ENCODE peak calls at places on chromosomes 16 and 17, in nine cellular contexts. One of them, this sample, is unnamed.

GRCh38 chr17:41013606-41014005 is 4.7 kb upstream of the KRTAP3-1 start:
- DNase-seq in neural progenitor cell: no peak
- DNase-seq in colonic mucosa: no peak
- DNase-seq in endothelial cell: no peak
- DNase-seq in IMR-90: peak
- DNase-seq in H9: no peak
- DNase-seq in A549: no peak
- DNase-seq in CD8-positive, alpha-beta T cell: no peak
- DNase-seq in HCT116: no peak
- DNase-seq in this sample: no peak

GRCh38 chr17:20852541-20853370 is 190.1 kb downstream of the USP22 start:
- DNase-seq in neural progenitor cell: peak
- DNase-seq in colonic mucosa: no peak
- DNase-seq in endothelial cell: peak
- DNase-seq in IMR-90: no peak
- DNase-seq in H9: peak
- DNase-seq in A549: no peak
- DNase-seq in CD8-positive, alpha-beta T cell: no peak
- DNase-seq in HCT116: no peak
- DNase-seq in this sample: no peak

GRCh38 chr17:77346765-77347164 is 206.0 kb downstream of the SEC14L1 start:
- DNase-seq in neural progenitor cell: no peak
- DNase-seq in colonic mucosa: peak
- DNase-seq in endothelial cell: no peak
- DNase-seq in IMR-90: no peak
- DNase-seq in H9: no peak
- DNase-seq in A549: no peak
- DNase-seq in CD8-positive, alpha-beta T cell: no peak
- DNase-seq in HCT116: no peak
- DNase-seq in this sample: no peak

GRCh38 chr16:86667035-86667434 is 88.7 kb downstream of the FOXL1 start:
- DNase-seq in neural progenitor cell: no peak
- DNase-seq in colonic mucosa: no peak
- DNase-seq in endothelial cell: no peak
- DNase-seq in IMR-90: no peak
- DNase-seq in H9: no peak
- DNase-seq in A549: no peak
- DNase-seq in CD8-positive, alpha-beta T cell: no peak
- DNase-seq in HCT116: no peak
- DNase-seq in this sample: no peak

GRCh38 chr17:4720787-4721186 is 10.4 kb downstream of the ARRB2 start:
- DNase-seq in neural progenitor cell: no peak
- DNase-seq in colonic mucosa: no peak
- DNase-seq in endothelial cell: no peak
- DNase-seq in IMR-90: no peak
- DNase-seq in H9: no peak
- DNase-seq in A549: no peak
- DNase-seq in CD8-positive, alpha-beta T cell: no peak
- DNase-seq in HCT116: no peak
- DNase-seq in this sample: no peak

GRCh38 chr16:31141489-31142108 is 6.1 kb upstream of the PRSS8 start:
- DNase-seq in neural progenitor cell: no peak
- DNase-seq in colonic mucosa: peak
- DNase-seq in endothelial cell: no peak
- DNase-seq in IMR-90: peak
- DNase-seq in H9: peak
- DNase-seq in A549: no peak
- DNase-seq in CD8-positive, alpha-beta T cell: no peak
- DNase-seq in HCT116: no peak
- DNase-seq in this sample: no peak

GRCh38 chr16:86566966-86567700 is 504 bp downstream of the FOXC2 start:
- DNase-seq in neural progenitor cell: peak
- DNase-seq in colonic mucosa: no peak
- DNase-seq in endothelial cell: peak
- DNase-seq in IMR-90: peak
- DNase-seq in H9: peak
- DNase-seq in A549: no peak
- DNase-seq in CD8-positive, alpha-beta T cell: no peak
- DNase-seq in HCT116: no peak
- DNase-seq in this sample: no peak

GRCh38 chr17:8861482-8862181 is 5.8 kb downstream of the PIK3R6 start:
- DNase-seq in neural progenitor cell: no peak
- DNase-seq in colonic mucosa: no peak
- DNase-seq in endothelial cell: no peak
- DNase-seq in IMR-90: no peak
- DNase-seq in H9: peak
- DNase-seq in A549: no peak
- DNase-seq in CD8-positive, alpha-beta T cell: no peak
- DNase-seq in HCT116: no peak
- DNase-seq in this sample: no peak

GRCh38 chr17:37737081-37737480 is 7.8 kb downstream of the HNF1B start:
- DNase-seq in neural progenitor cell: no peak
- DNase-seq in colonic mucosa: no peak
- DNase-seq in endothelial cell: no peak
- DNase-seq in IMR-90: no peak
- DNase-seq in H9: no peak
- DNase-seq in A549: peak
- DNase-seq in CD8-positive, alpha-beta T cell: no peak
- DNase-seq in HCT116: no peak
- DNase-seq in this sample: no peak
- TF ChIP-seq CTCF in neural progenitor cell: no peak
- TF ChIP-seq CTCF in colonic mucosa: no peak
- TF ChIP-seq CTCF in endothelial cell: no peak
- TF ChIP-seq CTCF in IMR-90: peak
- TF ChIP-seq CTCF in H9: peak
- TF ChIP-seq CTCF in A549: peak
- TF ChIP-seq CTCF in CD8-positive, alpha-beta T cell: no peak
- TF ChIP-seq CTCF in HCT116: no peak
- TF ChIP-seq CTCF in this sample: no peak

GRCh38 chr16:67463059-67463458 is 17.9 kb downstream of the ATP6V0D1 start:
- DNase-seq in neural progenitor cell: no peak
- DNase-seq in colonic mucosa: peak
- DNase-seq in endothelial cell: no peak
- DNase-seq in IMR-90: no peak
- DNase-seq in H9: no peak
- DNase-seq in A549: no peak
- DNase-seq in CD8-positive, alpha-beta T cell: no peak
- DNase-seq in HCT116: no peak
- DNase-seq in this sample: no peak

GRCh38 chr16:67463691-67464090 is 17.3 kb downstream of the ATP6V0D1 start:
- DNase-seq in neural progenitor cell: no peak
- DNase-seq in colonic mucosa: peak
- DNase-seq in endothelial cell: no peak
- DNase-seq in IMR-90: no peak
- DNase-seq in H9: no peak
- DNase-seq in A549: no peak
- DNase-seq in CD8-positive, alpha-beta T cell: no peak
- DNase-seq in HCT116: no peak
- DNase-seq in this sample: no peak

GRCh38 chr16:67464565-67464964 is 16.4 kb downstream of the ATP6V0D1 start:
- DNase-seq in neural progenitor cell: no peak
- DNase-seq in colonic mucosa: no peak
- DNase-seq in endothelial cell: no peak
- DNase-seq in IMR-90: no peak
- DNase-seq in H9: no peak
- DNase-seq in A549: no peak
- DNase-seq in CD8-positive, alpha-beta T cell: no peak
- DNase-seq in HCT116: no peak
- DNase-seq in this sample: no peak

GRCh38 chr16:67468731-67469130 is 12.2 kb downstream of the ATP6V0D1 start:
- DNase-seq in neural progenitor cell: no peak
- DNase-seq in colonic mucosa: no peak
- DNase-seq in endothelial cell: no peak
- DNase-seq in IMR-90: no peak
- DNase-seq in H9: no peak
- DNase-seq in A549: no peak
- DNase-seq in CD8-positive, alpha-beta T cell: no peak
- DNase-seq in HCT116: no peak
- DNase-seq in this sample: no peak

DNA sequence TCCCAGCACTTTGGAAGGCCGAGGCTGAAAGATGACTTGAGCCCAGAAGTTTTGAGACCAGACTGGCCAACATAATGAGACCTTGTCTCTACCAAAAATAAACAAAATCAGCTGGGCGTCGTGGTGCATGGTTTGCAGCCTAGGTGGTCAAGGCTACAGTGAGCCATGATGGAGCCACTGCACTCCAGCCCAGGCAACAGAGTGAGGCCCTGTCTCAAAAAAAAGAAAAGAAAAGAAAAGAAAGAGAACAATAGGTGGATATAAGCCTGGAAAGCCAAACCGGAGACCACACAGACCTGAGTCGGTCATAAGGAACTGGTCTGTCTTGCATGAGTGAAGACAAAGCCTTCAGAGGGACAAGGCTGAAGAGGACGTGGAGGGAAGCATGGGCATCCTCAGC is 14.4 kb downstream of the ATP6V0D1 start:
- DNase-seq in neural progenitor cell: no peak
- DNase-seq in colonic mucosa: no peak
- DNase-seq in endothelial cell: no peak
- DNase-seq in IMR-90: no peak
- DNase-seq in H9: no peak
- DNase-seq in A549: no peak
- DNase-seq in CD8-positive, alpha-beta T cell: no peak
- DNase-seq in HCT116: no peak
- DNase-seq in this sample: no peak
- TF ChIP-seq CTCF in neural progenitor cell: no peak
- TF ChIP-seq CTCF in colonic mucosa: no peak
- TF ChIP-seq CTCF in endothelial cell: no peak
- TF ChIP-seq CTCF in IMR-90: no peak
- TF ChIP-seq CTCF in H9: no peak
- TF ChIP-seq CTCF in A549: no peak
- TF ChIP-seq CTCF in CD8-positive, alpha-beta T cell: no peak
- TF ChIP-seq CTCF in HCT116: no peak
- TF ChIP-seq CTCF in this sample: no peak

GRCh38 chr17:57553991-57554825 is 190.9 kb downstream of the CCDC182 start:
- DNase-seq in neural progenitor cell: peak
- DNase-seq in colonic mucosa: no peak
- DNase-seq in endothelial cell: peak
- DNase-seq in IMR-90: peak
- DNase-seq in H9: peak
- DNase-seq in A549: no peak
- DNase-seq in CD8-positive, alpha-beta T cell: no peak
- DNase-seq in HCT116: no peak
- DNase-seq in this sample: no peak

GRCh38 chr17:57550671-57551315 is 194.3 kb downstream of the CCDC182 start:
- DNase-seq in neural progenitor cell: no peak
- DNase-seq in colonic mucosa: no peak
- DNase-seq in endothelial cell: no peak
- DNase-seq in IMR-90: no peak
- DNase-seq in H9: no peak
- DNase-seq in A549: no peak
- DNase-seq in CD8-positive, alpha-beta T cell: no peak
- DNase-seq in HCT116: no peak
- DNase-seq in this sample: no peak

GRCh38 chr17:57551321-57552079 is 193.6 kb downstream of the CCDC182 start:
- DNase-seq in neural progenitor cell: no peak
- DNase-seq in colonic mucosa: peak
- DNase-seq in endothelial cell: no peak
- DNase-seq in IMR-90: no peak
- DNase-seq in H9: no peak
- DNase-seq in A549: no peak
- DNase-seq in CD8-positive, alpha-beta T cell: peak
- DNase-seq in HCT116: no peak
- DNase-seq in this sample: no peak

GRCh38 chr17:57553525-57553924 is 191.6 kb downstream of the CCDC182 start:
- DNase-seq in neural progenitor cell: no peak
- DNase-seq in colonic mucosa: no peak
- DNase-seq in endothelial cell: no peak
- DNase-seq in IMR-90: peak
- DNase-seq in H9: no peak
- DNase-seq in A549: no peak
- DNase-seq in CD8-positive, alpha-beta T cell: no peak
- DNase-seq in HCT116: no peak
- DNase-seq in this sample: no peak

DNA sequence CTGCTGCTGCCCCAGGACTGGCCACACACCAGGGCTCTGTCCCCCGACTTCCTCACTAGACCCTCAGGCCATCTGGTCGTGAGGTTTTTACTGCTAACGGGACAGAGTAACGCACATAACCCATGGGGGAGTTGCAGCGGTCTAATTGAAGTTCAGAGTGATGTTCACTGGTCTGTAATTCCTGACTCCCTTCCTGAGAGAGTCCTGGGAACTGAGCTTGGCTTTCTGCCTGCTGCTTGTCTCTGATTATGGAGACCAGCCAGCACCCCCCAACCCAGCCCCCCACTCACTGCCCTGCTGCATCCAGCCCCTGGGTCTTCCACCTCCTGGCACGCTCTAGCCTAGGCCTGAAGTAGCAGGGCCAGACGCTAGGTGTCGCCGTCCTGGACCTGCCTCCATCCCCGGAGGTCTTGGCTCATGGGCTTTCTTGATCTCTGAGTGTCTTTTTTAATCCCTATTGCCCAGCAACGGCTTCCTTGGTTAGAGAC is 192.9 kb downstream of the CCDC182 start:
- DNase-seq in neural progenitor cell: peak
- DNase-seq in colonic mucosa: no peak
- DNase-seq in endothelial cell: peak
- DNase-seq in IMR-90: no peak
- DNase-seq in H9: peak
- DNase-seq in A549: no peak
- DNase-seq in CD8-positive, alpha-beta T cell: no peak
- DNase-seq in HCT116: no peak
- DNase-seq in this sample: no peak
- TF ChIP-seq CTCF in neural progenitor cell: peak
- TF ChIP-seq CTCF in colonic mucosa: no peak
- TF ChIP-seq CTCF in endothelial cell: peak
- TF ChIP-seq CTCF in IMR-90: peak
- TF ChIP-seq CTCF in H9: peak
- TF ChIP-seq CTCF in A549: no peak
- TF ChIP-seq CTCF in CD8-positive, alpha-beta T cell: no peak
- TF ChIP-seq CTCF in HCT116: no peak
- TF ChIP-seq CTCF in this sample: no peak

GRCh38 chr17:36151891-36152638 is 24.4 kb downstream of the TBC1D3B start:
- DNase-seq in neural progenitor cell: no peak
- DNase-seq in colonic mucosa: no peak
- DNase-seq in endothelial cell: no peak
- DNase-seq in IMR-90: no peak
- DNase-seq in H9: no peak
- DNase-seq in A549: no peak
- DNase-seq in CD8-positive, alpha-beta T cell: no peak
- DNase-seq in HCT116: no peak
- DNase-seq in this sample: no peak

GRCh38 chr17:36148559-36149295 is 27.7 kb downstream of the TBC1D3B start:
- DNase-seq in neural progenitor cell: peak
- DNase-seq in colonic mucosa: peak
- DNase-seq in endothelial cell: peak
- DNase-seq in IMR-90: peak
- DNase-seq in H9: peak
- DNase-seq in A549: peak
- DNase-seq in CD8-positive, alpha-beta T cell: peak
- DNase-seq in HCT116: peak
- DNase-seq in this sample: peak

GRCh38 chr17:36147601-36148000 is 28.8 kb downstream of the TBC1D3B start:
- DNase-seq in neural progenitor cell: no peak
- DNase-seq in colonic mucosa: no peak
- DNase-seq in endothelial cell: no peak
- DNase-seq in IMR-90: no peak
- DNase-seq in H9: no peak
- DNase-seq in A549: no peak
- DNase-seq in CD8-positive, alpha-beta T cell: no peak
- DNase-seq in HCT116: no peak
- DNase-seq in this sample: no peak

GRCh38 chr17:36152639-36153120 is 23.8 kb downstream of the TBC1D3B start:
- DNase-seq in neural progenitor cell: no peak
- DNase-seq in colonic mucosa: no peak
- DNase-seq in endothelial cell: no peak
- DNase-seq in IMR-90: no peak
- DNase-seq in H9: no peak
- DNase-seq in A549: no peak
- DNase-seq in CD8-positive, alpha-beta T cell: no peak
- DNase-seq in HCT116: no peak
- DNase-seq in this sample: no peak

GRCh38 chr17:36149296-36149820 is 27.1 kb downstream of the TBC1D3B start:
- DNase-seq in neural progenitor cell: no peak
- DNase-seq in colonic mucosa: no peak
- DNase-seq in endothelial cell: no peak
- DNase-seq in IMR-90: peak
- DNase-seq in H9: no peak
- DNase-seq in A549: no peak
- DNase-seq in CD8-positive, alpha-beta T cell: no peak
- DNase-seq in HCT116: no peak
- DNase-seq in this sample: no peak
- TF ChIP-seq CTCF in neural progenitor cell: no peak
- TF ChIP-seq CTCF in colonic mucosa: no peak
- TF ChIP-seq CTCF in endothelial cell: no peak
- TF ChIP-seq CTCF in IMR-90: no peak
- TF ChIP-seq CTCF in H9: no peak
- TF ChIP-seq CTCF in A549: no peak
- TF ChIP-seq CTCF in CD8-positive, alpha-beta T cell: peak
- TF ChIP-seq CTCF in HCT116: no peak
- TF ChIP-seq CTCF in this sample: peak

This sample was measured in natural killer cell.